ENCODE peak calls at places on chromosomes 4 and X, in six cellular contexts. M is GM13977; F is effector memory CD8-positive, alpha-beta T cell; W is Right ventricle myocardium inferior; G is fibroblast of the conjunctiva; S is heart right ventricle. T is an unnamed sample.

GRCh38 chr4:113637823-113638691 is 123.5 kb downstream of the CAMK2D start:
- DNase-seq in M (no peak), F (no peak), W (no peak), G (no peak), S (no peak), T (no peak)

GRCh38 chr4:16582526-16582925 is 315.9 kb downstream of the LDB2 start:
- DNase-seq in M (no peak), F (no peak), W (no peak), G (no peak), S (no peak), T (no peak)

GRCh38 chr4:43456383-43456782 is 563.9 kb downstream of the GRXCR1 start:
- DNase-seq in M (no peak), F (no peak), W (no peak), G (peak; percentile 18), S (no peak), T (no peak)

GRCh38 chr4:83252782-83253405 is 31.7 kb downstream of the COQ2 start:
- DNase-seq in M (peak; percentile 60), F (peak; percentile 78), W (no peak), G (peak; percentile 64), S (no peak), T (no peak)

GRCh38 chr4:186553717-186554116 is 1.6 kb downstream of the MTNR1A start:
- DNase-seq in M (no peak), F (no peak), W (no peak), G (no peak), S (no peak), T (no peak)

GRCh38 chrX:78303086-78303485 is 24.3 kb downstream of the CYSLTR1 start:
- DNase-seq in M (no peak), F (no peak), W (no peak), G (no peak), S (no peak), T (no peak)

GRCh38 chr4:152999376-153000067 is 63.4 kb downstream of the FHDC1 start:
- DNase-seq in M (no peak), F (no peak), W (no peak), G (no peak), S (no peak), T (no peak)

GRCh38 chrX:25191403-25191802 is 175.6 kb upstream of the ARX start:
- DNase-seq in M (no peak), F (no peak), W (no peak), G (no peak), S (no peak), T (no peak)

GRCh38 chr4:80266902-80267380 is 477 bp downstream of the FGF5 start:
- DNase-seq in M (no peak), F (no peak), W (no peak), G (no peak), S (no peak), T (no peak)

GRCh38 chr4:80705311-80705710 is 325.2 kb upstream of the BMP3 start:
- DNase-seq in M (no peak), F (no peak), W (no peak), G (no peak), S (no peak), T (no peak)

GRCh38 chrX:43349363-43349762 is 306.7 kb upstream of the MAOA start:
- DNase-seq in M (peak; percentile 22), F (peak; percentile 12), W (no peak), G (peak; percentile 9), S (no peak), T (no peak)

GRCh38 chrX:40581333-40581910 is 652 bp downstream of the ATP6AP2 start:
- DNase-seq in M (peak; percentile 23), F (no peak), W (no peak), G (no peak), S (no peak), T (no peak)

GRCh38 chrX:13087322-13088154 is 43.1 kb upstream of the FAM9C start:
- DNase-seq in M (peak; percentile 70), F (peak; percentile 59), W (no peak), G (no peak), S (no peak), T (no peak)

GRCh38 chr4:123661080-123661737 is 264.6 kb downstream of the SPRY1 start:
- DNase-seq in M (no peak), F (no peak), W (no peak), G (no peak), S (no peak), T (no peak)

GRCh38 chr4:77827343-77827742 is 8.2 kb upstream of the CNOT6L start:
- DNase-seq in M (no peak), F (no peak), W (no peak), G (no peak), S (no peak), T (no peak)

GRCh38 chr4:24637173-24637572 is 52.8 kb upstream of the DHX15 start:
- DNase-seq in M (no peak), F (no peak), W (no peak), G (no peak), S (no peak), T (no peak)

GRCh38 chrX:153969904-153970397 is 1.7 kb downstream of the HCFC1 start:
- DNase-seq in M (no peak), F (no peak), W (no peak), G (no peak), S (no peak), T (peak; percentile 54)

T was measured in Right ventricle myocardium superior.